ENCODE peak calls at places on chromosomes 13 and 19, in four cellular contexts. One of them, this sample, is unnamed.

GRCh38 chr19:44891016-44891882 is at the start of gene TOMM40:
- DNase-seq in neural progenitor cell: peak
- DNase-seq in GM23338: peak
- DNase-seq in breast epithelium: no peak
- DNase-seq in this sample: no peak

GRCh38 chr19:3357731-3358391 is 8.5 kb upstream of the NFIC start:
- DNase-seq in GM23338: peak
- DNase-seq in breast epithelium: no peak
- DNase-seq in neural progenitor cell: peak
- DNase-seq in this sample: no peak

GRCh38 chr13:96696501-96696900 is 297.8 kb downstream of the OXGR1 start:
- DNase-seq in neural progenitor cell: no peak
- DNase-seq in GM23338: no peak
- DNase-seq in breast epithelium: no peak
- DNase-seq in this sample: no peak

GRCh38 chr19:33191501-33191900 is 2.6 kb upstream of the LRP3 start:
- DNase-seq in breast epithelium: no peak
- DNase-seq in neural progenitor cell: no peak
- DNase-seq in GM23338: no peak
- DNase-seq in this sample: no peak

GRCh38 chr19:16849168-16849567 is 20.0 kb downstream of the SIN3B start:
- DNase-seq in GM23338: no peak
- DNase-seq in neural progenitor cell: no peak
- DNase-seq in breast epithelium: no peak
- DNase-seq in this sample: no peak

GRCh38 chr19:31361728-31362127 is 12.5 kb upstream of the TSHZ3 start:
- DNase-seq in GM23338: no peak
- DNase-seq in neural progenitor cell: no peak
- DNase-seq in breast epithelium: no peak
- DNase-seq in this sample: no peak

GRCh38 chr19:53868091-53868891 is 608 bp downstream of the MYADM start:
- DNase-seq in breast epithelium: peak
- DNase-seq in GM23338: peak
- DNase-seq in neural progenitor cell: peak
- DNase-seq in this sample: no peak

GRCh38 chr19:31527443-31527842 is 178.2 kb upstream of the TSHZ3 start:
- DNase-seq in breast epithelium: no peak
- DNase-seq in GM23338: no peak
- DNase-seq in neural progenitor cell: no peak
- DNase-seq in this sample: no peak

GRCh38 chr13:25775275-25775674 is 276.5 kb downstream of the SHISA2 start:
- DNase-seq in neural progenitor cell: no peak
- DNase-seq in breast epithelium: no peak
- DNase-seq in GM23338: no peak
- DNase-seq in this sample: no peak

GRCh38 chr19:50368649-50369570 is 3.5 kb upstream of the NAPSA start:
- DNase-seq in GM23338: peak
- DNase-seq in neural progenitor cell: peak
- DNase-seq in breast epithelium: peak
- DNase-seq in this sample: peak

GRCh38 chr19:14479985-14480694 is 5.0 kb upstream of the PTGER1 start:
- DNase-seq in neural progenitor cell: peak
- DNase-seq in breast epithelium: no peak
- DNase-seq in GM23338: peak
- DNase-seq in this sample: no peak

GRCh38 chr13:98539655-98540054 is 37.3 kb downstream of the STK24 start:
- DNase-seq in neural progenitor cell: no peak
- DNase-seq in breast epithelium: no peak
- DNase-seq in GM23338: no peak
- DNase-seq in this sample: no peak

GRCh38 chr13:97028441-97029299 is 34.4 kb upstream of the OXGR1 start:
- DNase-seq in GM23338: peak
- DNase-seq in neural progenitor cell: peak
- DNase-seq in breast epithelium: no peak
- DNase-seq in this sample: peak

GRCh38 chr19:43446746-43447489 is 18.5 kb downstream of the LYPD3 start:
- DNase-seq in GM23338: peak
- DNase-seq in neural progenitor cell: peak
- DNase-seq in breast epithelium: peak
- DNase-seq in this sample: peak

GRCh38 chr19:14248578-14249011 is 42.6 kb upstream of the ADGRL1 start:
- DNase-seq in GM23338: peak
- DNase-seq in neural progenitor cell: peak
- DNase-seq in breast epithelium: no peak
- DNase-seq in this sample: peak

GRCh38 chr19:49057636-49058234 is at the start of gene CGB7:
- DNase-seq in breast epithelium: no peak
- DNase-seq in neural progenitor cell: peak
- DNase-seq in GM23338: peak
- DNase-seq in this sample: no peak

GRCh38 chr19:35045667-35046300 is 4.3 kb downstream of the HPN start:
- DNase-seq in neural progenitor cell: peak
- DNase-seq in GM23338: peak
- DNase-seq in breast epithelium: no peak
- DNase-seq in this sample: peak

GRCh38 chr19:13493516-13494310 is 12.6 kb downstream of the CACNA1A start:
- DNase-seq in breast epithelium: no peak
- DNase-seq in GM23338: no peak
- DNase-seq in neural progenitor cell: no peak
- DNase-seq in this sample: no peak

GRCh38 chr19:38837304-38837626 is 5.7 kb upstream of the ECH1 start:
- DNase-seq in GM23338: no peak
- DNase-seq in breast epithelium: no peak
- DNase-seq in neural progenitor cell: no peak
- DNase-seq in this sample: no peak

GRCh38 chr19:6739884-6740588 is 556 bp downstream of the TRIP10 start:
- DNase-seq in neural progenitor cell: peak
- DNase-seq in GM23338: peak
- DNase-seq in breast epithelium: no peak
- DNase-seq in this sample: no peak

GRCh38 chr19:30028118-30028991 is 86.3 kb downstream of the URI1 start:
- DNase-seq in breast epithelium: no peak
- DNase-seq in neural progenitor cell: no peak
- DNase-seq in GM23338: no peak
- DNase-seq in this sample: no peak

GRCh38 chr19:35991731-35992450 is 3.1 kb upstream of the SDHAF1 start:
- DNase-seq in breast epithelium: no peak
- DNase-seq in neural progenitor cell: no peak
- DNase-seq in GM23338: no peak
- DNase-seq in this sample: no peak

GRCh38 chr13:49340161-49340560 is 92.4 kb downstream of the CDADC1 start:
- DNase-seq in GM23338: no peak
- DNase-seq in breast epithelium: no peak
- DNase-seq in neural progenitor cell: no peak
- DNase-seq in this sample: no peak

GRCh38 chr19:32345261-32346207 is at the start of gene ZNF507:
- DNase-seq in neural progenitor cell: peak
- DNase-seq in GM23338: peak
- DNase-seq in breast epithelium: peak
- DNase-seq in this sample: peak

GRCh38 chr19:5664515-5664914 is 15.8 kb downstream of the MICOS13 start:
- DNase-seq in breast epithelium: no peak
- DNase-seq in GM23338: no peak
- DNase-seq in neural progenitor cell: no peak
- DNase-seq in this sample: no peak

GRCh38 chr13:48401480-48401879 is 11.4 kb downstream of the LPAR6 start:
- DNase-seq in breast epithelium: no peak
- DNase-seq in GM23338: no peak
- DNase-seq in neural progenitor cell: no peak
- DNase-seq in this sample: no peak

GRCh38 chr19:3699741-3700241 is 477 bp downstream of the PIP5K1C start:
- DNase-seq in GM23338: no peak
- DNase-seq in breast epithelium: no peak
- DNase-seq in neural progenitor cell: no peak
- DNase-seq in this sample: no peak

GRCh38 chr13:91661692-91662490 is 263.5 kb downstream of the GPC5 start:
- DNase-seq in breast epithelium: no peak
- DNase-seq in neural progenitor cell: no peak
- DNase-seq in GM23338: no peak
- DNase-seq in this sample: no peak

GRCh38 chr19:6712231-6712630 is 8.2 kb downstream of the C3 start:
- DNase-seq in breast epithelium: no peak
- DNase-seq in GM23338: no peak
- DNase-seq in neural progenitor cell: no peak
- DNase-seq in this sample: no peak

GRCh38 chr13:56864451-56864850 is 276.3 kb upstream of the PRR20A start:
- DNase-seq in neural progenitor cell: no peak
- DNase-seq in GM23338: no peak
- DNase-seq in breast epithelium: no peak
- DNase-seq in this sample: no peak

GRCh38 chr13:53499551-53499950 is 470.9 kb downstream of the OLFM4 start:
- DNase-seq in GM23338: no peak
- DNase-seq in breast epithelium: no peak
- DNase-seq in neural progenitor cell: no peak
- DNase-seq in this sample: no peak

GRCh38 chr19:1136918-1137317 is 33.1 kb downstream of the GPX4 start:
- DNase-seq in breast epithelium: no peak
- DNase-seq in GM23338: no peak
- DNase-seq in neural progenitor cell: no peak
- DNase-seq in this sample: no peak
- H3K27ac ChIP-seq in breast epithelium: peak
- H3K27ac ChIP-seq in GM23338: peak
- H3K27ac ChIP-seq in neural progenitor cell: peak
- H3K27ac ChIP-seq in this sample: no peak

DNA sequence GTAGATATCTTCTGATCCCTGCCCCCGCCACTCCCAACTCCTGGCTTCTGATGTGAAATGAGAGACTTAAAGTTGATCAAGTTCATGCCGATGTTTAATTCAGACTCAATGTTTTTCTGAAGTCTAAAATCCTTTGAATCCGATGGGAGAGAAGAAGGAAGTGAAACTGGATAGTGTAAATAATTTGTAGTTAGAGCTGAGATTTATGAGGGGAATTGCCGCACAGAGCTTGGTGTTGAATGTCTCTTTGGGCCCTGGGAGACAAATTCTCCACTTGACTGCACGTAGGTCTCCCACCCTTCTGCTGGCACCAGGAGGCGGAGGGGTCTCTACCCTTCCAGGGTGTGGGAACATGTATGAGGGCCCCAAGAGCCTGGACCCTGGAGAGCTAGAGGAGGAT is 140.9 kb upstream of the SERP2 start:
- DNase-seq in GM23338: no peak
- DNase-seq in breast epithelium: no peak
- DNase-seq in neural progenitor cell: no peak
- DNase-seq in this sample: no peak
- H3K27ac ChIP-seq in GM23338: no peak
- H3K27ac ChIP-seq in breast epithelium: peak
- H3K27ac ChIP-seq in neural progenitor cell: no peak
- H3K27ac ChIP-seq in this sample: no peak

GRCh38 chr19:56671613-56671994 is at the start of gene ZNF835:
- DNase-seq in breast epithelium: peak
- DNase-seq in neural progenitor cell: no peak
- DNase-seq in GM23338: peak
- DNase-seq in this sample: peak
- H3K27ac ChIP-seq in breast epithelium: peak
- H3K27ac ChIP-seq in neural progenitor cell: no peak
- H3K27ac ChIP-seq in GM23338: no peak
- H3K27ac ChIP-seq in this sample: peak

DNA sequence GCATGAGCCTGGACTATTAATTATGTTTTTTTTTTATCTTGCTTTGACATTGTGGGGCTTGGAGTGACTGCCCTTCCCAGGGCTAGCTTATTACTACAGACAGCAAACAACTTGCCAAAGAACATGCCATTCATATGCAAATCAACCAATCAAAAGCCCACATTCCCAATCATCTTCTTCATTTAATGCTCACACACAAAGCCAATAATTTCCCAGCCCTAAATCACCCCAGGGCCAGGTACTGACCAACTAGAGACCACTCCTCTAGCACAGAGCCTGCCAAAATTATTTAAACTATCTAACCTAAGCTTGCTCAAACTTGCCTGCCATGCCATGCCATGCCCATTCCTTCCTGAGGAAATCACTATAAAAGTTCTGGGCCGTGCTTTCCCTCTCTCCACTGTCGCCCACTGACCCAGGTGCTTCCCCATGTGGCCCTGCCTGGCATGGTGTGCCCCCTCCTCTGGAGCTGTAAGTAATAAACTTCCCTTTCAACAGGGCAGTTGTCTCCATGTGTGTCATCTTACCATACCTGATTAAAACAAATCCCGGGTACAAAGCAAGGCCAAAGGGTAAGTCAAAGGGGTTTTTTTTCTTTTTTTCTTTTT is 15.7 kb downstream of the PBX4 start:
- DNase-seq in breast epithelium: no peak
- DNase-seq in neural progenitor cell: no peak
- DNase-seq in GM23338: peak
- DNase-seq in this sample: no peak
- H3K27ac ChIP-seq in breast epithelium: no peak
- H3K27ac ChIP-seq in neural progenitor cell: no peak
- H3K27ac ChIP-seq in GM23338: peak
- H3K27ac ChIP-seq in this sample: no peak

DNA sequence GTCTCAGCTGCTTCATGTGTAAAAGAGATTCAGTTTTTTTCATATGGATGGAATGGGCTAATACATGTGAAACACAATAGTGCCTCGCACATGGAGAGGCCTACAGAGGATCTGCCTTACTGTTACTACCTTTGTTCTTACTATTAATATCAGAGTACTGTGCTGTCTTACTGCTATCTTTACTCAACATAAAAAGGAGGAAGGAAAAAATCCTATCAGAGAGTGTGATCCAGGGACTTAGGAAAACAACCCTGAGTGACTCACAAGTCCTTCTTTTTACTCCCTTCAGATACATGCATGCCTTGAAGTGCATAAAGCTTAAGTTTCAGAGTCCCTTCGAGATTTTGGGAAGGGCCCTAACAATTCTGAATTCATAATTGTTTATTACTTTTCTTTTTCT is 136.8 kb downstream of the TBC1D4 start:
- DNase-seq in neural progenitor cell: no peak
- DNase-seq in GM23338: no peak
- DNase-seq in breast epithelium: no peak
- DNase-seq in this sample: no peak
- H3K27ac ChIP-seq in neural progenitor cell: peak
- H3K27ac ChIP-seq in GM23338: no peak
- H3K27ac ChIP-seq in breast epithelium: no peak
- H3K27ac ChIP-seq in this sample: no peak